ENCODE peak calls at places on chromosomes 7 and 10, in eight cellular contexts. D is CD4-positive, alpha-beta T cell; Q is neural crest cell; L is fibroblast of the aortic adventitia; R is cardiac muscle cell; O is LNCaP clone FGC; B is BJ; M is PC-3. S is an unnamed sample.

GRCh38 chr10:9987197-9987596 is 1030.5 kb upstream of the CELF2 start:
- DNase-seq in O (no peak), R (no peak), B (no peak), Q (no peak), D (no peak), L (no peak), M (no peak), S (no peak)

GRCh38 chr7:98168181-98168903 is 42.9 kb upstream of the BHLHA15 start:
- DNase-seq in R (peak), B (no peak), D (peak), O (peak), M (peak), Q (peak), L (peak), S (peak)

GRCh38 chr10:22321156-22321711 is 335 bp downstream of the BMI1 start:
- DNase-seq in B (no peak), R (peak), Q (peak), O (peak), D (no peak), M (peak), L (peak), S (no peak)

GRCh38 chr7:110774066-110774465 is 316.9 kb upstream of the LRRN3 start:
- DNase-seq in O (peak), L (no peak), M (peak), D (no peak), R (no peak), Q (no peak), B (no peak), S (no peak)

GRCh38 chr7:139762886-139763285 is 14.9 kb downstream of the HIPK2 start:
- DNase-seq in R (no peak), Q (no peak), D (no peak), L (peak), B (no peak), M (no peak), O (no peak), S (no peak)

GRCh38 chr10:4847580-4848020 is 21.6 kb downstream of the AKR1E2 start:
- DNase-seq in B (peak), L (peak), Q (no peak), M (peak), D (no peak), O (no peak), R (no peak), S (peak)

GRCh38 chr10:101897633-101898032 is 54.0 kb upstream of the KCNIP2 start:
- DNase-seq in D (no peak), O (peak), Q (no peak), R (no peak), L (peak), M (peak), B (no peak), S (no peak)

GRCh38 chr7:124652237-124652636 is 113.4 kb downstream of the GPR37 start:
- DNase-seq in O (no peak), M (peak), D (no peak), R (no peak), Q (no peak), L (no peak), B (no peak), S (no peak)

GRCh38 chr7:13240349-13240748 is 552.9 kb downstream of the ARL4A start:
- DNase-seq in M (peak), L (peak), B (no peak), D (no peak), Q (no peak), R (no peak), O (no peak), S (peak)

GRCh38 chr10:69069090-69070042 is 18.5 kb upstream of the SRGN start:
- DNase-seq in Q (no peak), B (no peak), R (peak), D (no peak), O (no peak), M (no peak), L (no peak), S (no peak)

GRCh38 chr10:5632430-5632829 is 34.0 kb downstream of the ASB13 start:
- DNase-seq in D (no peak), L (no peak), B (no peak), R (no peak), O (no peak), Q (no peak), M (peak), S (peak)

GRCh38 chr7:141295367-141295895 is 221.6 kb downstream of the TMEM178B start:
- DNase-seq in B (no peak), R (no peak), Q (no peak), L (no peak), M (no peak), D (no peak), O (no peak), S (no peak)

GRCh38 chr10:132514841-132515521 is 22.6 kb upstream of the INPP5A start:
- DNase-seq in O (no peak), L (no peak), Q (no peak), D (no peak), B (no peak), R (no peak), M (no peak), S (no peak)

GRCh38 chr7:6453737-6454136 is 6.0 kb upstream of the DAGLB start:
- DNase-seq in M (peak), R (no peak), O (no peak), B (peak), L (peak), Q (no peak), D (no peak), S (peak)

GRCh38 chr7:138797715-138798320 is at the start of the genes ATP6V0A4 and TMEM213:
- DNase-seq in B (no peak), L (no peak), R (no peak), Q (no peak), M (no peak), D (no peak), O (no peak), S (no peak)

GRCh38 chr7:47571355-47572100 is 10.4 kb downstream of the TNS3 start:
- DNase-seq in R (peak), B (peak), D (no peak), L (peak), M (peak), Q (no peak), O (no peak), S (peak)

GRCh38 chr7:117212969-117213877 is 109.6 kb downstream of the WNT2 start:
- DNase-seq in O (peak), Q (peak), D (peak), R (peak), B (no peak), L (peak), M (peak), S (peak)

GRCh38 chr7:10022957-10023356 is 950.7 kb upstream of the PHF14 start:
- DNase-seq in L (no peak), Q (no peak), R (peak), O (peak), M (peak), B (no peak), D (no peak), S (peak)
- TF ChIP-seq CTCF in L (no peak), Q (peak), R (no peak), O (peak), M (peak), B (no peak), D (no peak), S (peak)

GRCh38 chr10:49620286-49620810 is 6.5 kb downstream of the CHAT start:
- DNase-seq in R (no peak), D (no peak), L (no peak), M (no peak), Q (no peak), O (no peak), B (no peak), S (no peak)

GRCh38 chr10:49624629-49625028 is 10.8 kb downstream of the CHAT start:
- DNase-seq in M (no peak), O (no peak), B (no peak), R (no peak), L (no peak), Q (no peak), D (no peak), S (no peak)

GRCh38 chr10:49621561-49621960 is 7.7 kb downstream of the CHAT start:
- DNase-seq in M (no peak), D (no peak), R (no peak), B (no peak), Q (no peak), L (no peak), O (no peak), S (no peak)

GRCh38 chr10:49620841-49621378 is 7.1 kb downstream of the CHAT start:
- DNase-seq in D (no peak), B (no peak), R (no peak), L (no peak), M (no peak), Q (no peak), O (no peak), S (no peak)

GRCh38 chr10:49622426-49623425 is 8.9 kb downstream of the CHAT start:
- DNase-seq in D (no peak), Q (no peak), B (no peak), R (no peak), O (no peak), M (no peak), L (no peak), S (no peak)
- TF ChIP-seq CTCF in D (no peak), Q (no peak), B (no peak), R (no peak), O (no peak), M (no peak), L (no peak), S (no peak)

DNA sequence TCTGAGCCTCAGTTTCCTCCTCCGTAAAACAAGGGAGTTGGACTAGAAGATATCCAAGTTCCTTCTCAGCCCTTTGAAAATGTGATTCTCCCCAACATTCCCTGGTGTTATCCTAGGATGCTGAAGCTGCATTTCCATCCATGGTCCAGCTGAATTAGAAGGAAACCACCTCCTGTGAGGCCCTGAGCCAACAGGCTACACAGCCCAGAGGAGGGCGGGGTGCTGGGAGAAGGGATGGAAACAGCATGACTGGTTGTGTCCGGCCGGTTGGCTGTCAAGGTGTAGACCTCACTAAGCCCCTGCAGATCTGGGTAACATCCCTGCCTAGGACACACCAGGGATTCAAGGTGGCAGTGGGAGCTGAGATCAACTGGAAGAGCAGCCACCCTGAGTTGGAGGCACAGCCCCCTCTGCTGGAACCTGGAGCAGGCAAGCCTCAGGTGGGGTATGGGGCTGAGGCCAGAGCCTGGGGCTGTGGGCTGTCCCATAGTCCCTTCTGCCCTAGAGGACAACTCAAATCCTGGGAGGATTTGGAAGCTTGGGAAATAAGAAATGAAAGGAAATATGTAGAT is 72.0 kb downstream of the PAX2 start:
- DNase-seq in B (no peak), R (peak), O (no peak), D (no peak), Q (no peak), L (no peak), M (no peak), S (no peak)
- TF ChIP-seq CTCF in B (no peak), R (no peak), O (peak), D (no peak), Q (no peak), L (no peak), M (no peak), S (peak)

GRCh38 chr10:63767512-63767911 is 246.3 kb downstream of the REEP3 start:
- DNase-seq in B (no peak), O (no peak), D (no peak), L (peak), R (no peak), M (peak), Q (no peak), S (no peak)
- TF ChIP-seq CTCF in B (peak), O (peak), D (no peak), L (peak), R (peak), M (peak), Q (peak), S (peak)

GRCh38 chr10:103350175-103350521 is 792 bp downstream of the PCGF6 start:
- DNase-seq in Q (no peak), D (no peak), O (no peak), B (no peak), R (no peak), L (no peak), M (no peak), S (no peak)
- TF ChIP-seq CTCF in Q (no peak), D (no peak), O (no peak), B (no peak), R (no peak), L (no peak), M (no peak), S (no peak)

DNA sequence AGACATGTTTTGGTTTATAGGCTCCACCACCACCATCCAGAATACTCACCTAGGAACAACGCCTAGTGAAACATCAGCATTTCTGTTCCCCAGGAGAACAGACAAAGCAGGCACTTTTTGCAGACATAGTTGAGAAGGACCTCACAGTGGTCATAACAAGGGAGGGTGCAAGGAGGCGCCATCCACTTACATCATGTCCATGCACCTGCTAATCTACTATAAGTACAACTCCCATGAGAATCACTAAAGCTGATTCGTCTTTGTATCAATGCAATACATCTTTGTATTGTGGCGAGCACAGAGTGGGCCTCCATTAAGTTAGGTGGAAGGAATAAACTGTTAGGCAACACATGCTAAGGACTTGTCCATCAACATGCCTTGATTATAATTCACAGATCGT is 207.1 kb downstream of the KCNMA1 start:
- DNase-seq in O (no peak), R (no peak), M (no peak), D (no peak), B (no peak), L (no peak), Q (no peak), S (no peak)
- TF ChIP-seq CTCF in O (no peak), R (no peak), M (peak), D (no peak), B (no peak), L (no peak), Q (no peak), S (no peak)

GRCh38 chr10:70761031-70761601 is 24.1 kb downstream of the TBATA start:
- DNase-seq in R (peak), Q (no peak), O (no peak), B (no peak), L (no peak), D (no peak), M (peak), S (no peak)
- TF ChIP-seq CTCF in R (peak), Q (no peak), O (peak), B (peak), L (no peak), D (no peak), M (peak), S (no peak)

GRCh38 chr7:99451936-99452335 is 13.2 kb downstream of the CPSF4 start:
- DNase-seq in D (no peak), Q (no peak), R (no peak), B (no peak), M (no peak), L (no peak), O (no peak), S (no peak)

GRCh38 chr7:99446096-99446495 is 7.4 kb downstream of the CPSF4 start:
- DNase-seq in B (no peak), O (no peak), Q (no peak), R (no peak), L (no peak), M (no peak), D (no peak), S (no peak)

GRCh38 chr7:99452541-99452940 is 13.4 kb downstream of the ATP5MF start:
- DNase-seq in D (no peak), L (no peak), R (no peak), M (no peak), Q (no peak), O (no peak), B (no peak), S (no peak)

GRCh38 chr7:99448855-99449254 is 10.1 kb downstream of the CPSF4 start:
- DNase-seq in Q (no peak), M (no peak), O (no peak), L (no peak), R (no peak), D (no peak), B (no peak), S (no peak)

GRCh38 chr7:99447943-99448342 is 9.2 kb downstream of the CPSF4 start:
- DNase-seq in R (no peak), O (no peak), Q (no peak), L (no peak), B (no peak), M (peak), D (no peak), S (no peak)
- TF ChIP-seq CTCF in R (no peak), O (peak), Q (peak), L (peak), B (peak), M (peak), D (no peak), S (no peak)

DNA sequence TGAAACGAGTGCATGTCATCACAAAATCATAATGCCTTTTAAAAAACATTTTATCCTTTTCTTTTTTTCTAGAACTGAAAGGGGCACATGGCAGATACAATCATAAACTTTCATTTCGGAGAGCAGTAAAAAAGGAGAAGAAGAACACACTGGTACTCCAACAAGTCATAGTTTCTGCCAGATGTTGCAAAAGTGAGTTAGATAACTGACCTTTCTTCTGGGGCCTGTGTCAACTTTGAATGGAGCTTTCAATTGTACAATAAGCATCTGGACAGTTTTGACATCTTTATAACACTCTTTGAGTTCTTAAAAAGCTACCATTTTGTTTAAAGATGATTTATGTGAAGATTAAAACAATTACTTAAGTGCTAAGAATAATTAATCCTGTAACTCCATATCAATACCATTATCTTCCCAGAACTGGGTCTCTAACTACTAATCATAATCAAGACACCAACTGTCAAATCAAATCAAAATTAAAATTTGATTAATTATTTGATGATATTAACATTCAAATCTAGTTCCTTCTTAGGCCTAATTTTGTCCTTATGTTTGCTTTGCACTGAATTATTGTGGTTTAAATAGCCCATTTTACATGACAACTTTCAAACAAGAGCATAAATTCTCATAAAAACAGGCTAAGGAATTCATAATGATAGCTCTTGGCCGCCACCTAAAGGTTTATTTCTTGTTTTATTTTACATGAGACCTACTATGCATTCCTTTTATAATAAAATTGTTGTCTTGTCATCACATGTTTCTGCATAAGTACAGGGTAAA is 19.5 kb upstream of the ITGB8 start:
- DNase-seq in O (no peak), M (peak), R (peak), B (peak), L (peak), D (no peak), Q (no peak), S (no peak)
- TF ChIP-seq CTCF in O (peak), M (peak), R (peak), B (peak), L (peak), D (no peak), Q (peak), S (peak)